ENCODE peak calls at places on chromosomes 11 and 22, in eight cellular contexts. J is prostate gland, X is upper lobe of right lung, O is lower lobe of right lung, R is foreskin keratinocyte, F is left ventricle myocardium inferior, A is HCT116, G is neural progenitor cell. Y is an unnamed sample. For H3K4me1, the result is how much of the 10 kb centered on the place peaks cover.

GRCh38 chr22:35824256-35824655 is 106.6 kb downstream of the APOL5 start:
- DNase-seq in A (no peak), G (no peak), R (no peak), X (no peak), J (no peak), F (no peak), O (no peak), Y (no peak)

GRCh38 chr11:106466441-106467190 is 389.2 kb downstream of the AASDHPPT start:
- DNase-seq in J (no peak), G (peak), X (no peak), O (no peak), R (peak), F (no peak), A (no peak), Y (peak)

GRCh38 chr11:34886609-34887008 is 29.6 kb downstream of the APIP start:
- DNase-seq in F (no peak), O (no peak), R (no peak), G (no peak), J (no peak), A (no peak), X (no peak), Y (no peak)

GRCh38 chr11:114964676-114965214 is 286.4 kb downstream of the NXPE2 start:
- DNase-seq in J (no peak), G (no peak), X (no peak), O (no peak), R (no peak), F (no peak), A (no peak), Y (no peak)

GRCh38 chr11:69000831-69001245 is 12.2 kb downstream of the MRGPRF start:
- DNase-seq in O (peak), X (no peak), F (no peak), A (peak), G (no peak), R (peak), J (no peak), Y (peak)

GRCh38 chr11:119828011-119828410 is 99.0 kb upstream of the NECTIN1 start:
- DNase-seq in A (no peak), R (no peak), X (no peak), O (no peak), J (no peak), F (no peak), G (no peak), Y (no peak)

GRCh38 chr11:121814962-121815361 is 301.1 kb downstream of the BLID start:
- DNase-seq in A (peak), J (no peak), O (no peak), G (no peak), X (no peak), R (peak), F (no peak), Y (peak)

GRCh38 chr11:106988151-106988806 is 30.0 kb downstream of the GUCY1A2 start:
- DNase-seq in G (no peak), F (no peak), O (no peak), R (peak), X (no peak), A (no peak), J (no peak), Y (peak)

GRCh38 chr11:35579557-35580396 is 38.5 kb upstream of the FJX1 start:
- DNase-seq in O (no peak), G (no peak), F (no peak), A (peak), R (peak), J (no peak), X (no peak), Y (peak)

GRCh38 chr11:61833478-61833877 is 5.4 kb downstream of the FADS2 start:
- DNase-seq in F (no peak), X (no peak), A (no peak), G (no peak), J (no peak), O (no peak), R (no peak), Y (no peak)

GRCh38 chr11:29280452-29280851 is 736.4 kb downstream of the KCNA4 start:
- DNase-seq in G (no peak), R (peak), A (no peak), X (no peak), O (no peak), F (no peak), J (no peak), Y (no peak)

GRCh38 chr11:2445107-2445947 is 519 bp downstream of the KCNQ1 start:
- DNase-seq in G (peak), R (no peak), F (no peak), J (no peak), A (no peak), X (peak), O (peak), Y (peak)

GRCh38 chr11:131186629-131187075 is 183.8 kb upstream of the NTM start:
- DNase-seq in F (no peak), R (no peak), J (no peak), O (no peak), X (no peak), A (no peak), G (peak), Y (no peak)

GRCh38 chr11:2804701-2805387 is 80.7 kb downstream of the CDKN1C start:
- DNase-seq in R (no peak), F (peak), O (peak), A (no peak), X (peak), J (no peak), G (peak), Y (peak)

GRCh38 chr11:27816200-27816599 is 115.9 kb upstream of the BDNF start:
- DNase-seq in X (no peak), O (no peak), A (no peak), R (no peak), F (no peak), J (no peak), G (no peak), Y (no peak)

GRCh38 chr11:7630002-7630401 is 43.3 kb downstream of the CYB5R2 start:
- DNase-seq in X (no peak), G (no peak), A (no peak), F (peak), O (no peak), R (no peak), J (no peak), Y (no peak)

GRCh38 chr11:124277207-124277606 is 21.0 kb downstream of the OR8G5 start:
- DNase-seq in G (no peak), F (no peak), O (no peak), A (no peak), R (no peak), J (no peak), X (no peak), Y (no peak)

GRCh38 chr11:101996106-101996505 is 51.1 kb upstream of the CFAP300 start:
- DNase-seq in J (no peak), A (no peak), G (no peak), X (no peak), O (no peak), R (no peak), F (no peak), Y (no peak)

GRCh38 chr22:49812838-49813237 is 14.8 kb downstream of the BRD1 start:
- DNase-seq in R (no peak), F (no peak), X (no peak), O (peak), G (no peak), J (no peak), A (no peak), Y (peak)

GRCh38 chr11:105177658-105178057 is 38.1 kb upstream of the CARD18 start:
- DNase-seq in J (no peak), X (no peak), A (no peak), R (peak), F (no peak), G (no peak), O (no peak), Y (peak)

GRCh38 chr22:31526275-31526674 is 29.9 kb downstream of the SFI1 start:
- DNase-seq in O (no peak), J (no peak), R (no peak), X (no peak), G (no peak), F (no peak), A (no peak), Y (no peak)

GRCh38 chr11:93633835-93634234 is 27.6 kb upstream of the CEP295 start:
- DNase-seq in O (no peak), A (no peak), J (no peak), G (no peak), R (no peak), X (no peak), F (no peak), Y (no peak)

GRCh38 chr11:75595511-75595910 is 33.5 kb downstream of the SERPINH1 start:
- DNase-seq in X (no peak), G (no peak), F (no peak), O (no peak), A (no peak), J (no peak), R (no peak), Y (no peak)

GRCh38 chr11:94132152-94132558 is 3.5 kb downstream of the PANX1 start:
- DNase-seq in A (no peak), F (no peak), J (no peak), R (peak), O (no peak), X (no peak), G (no peak), Y (peak)

GRCh38 chr11:44356351-44356750 is 46.4 kb upstream of the ALX4 start:
- DNase-seq in A (no peak), R (no peak), G (no peak), F (no peak), O (no peak), J (no peak), X (peak), Y (no peak)

GRCh38 chr11:63321723-63322122 is 47.9 kb upstream of the SLC22A9 start:
- DNase-seq in X (no peak), F (no peak), G (no peak), R (peak), J (no peak), A (no peak), O (no peak), Y (no peak)

GRCh38 chr11:102293873-102294601 is 23.2 kb upstream of the BIRC3 start:
- DNase-seq in O (no peak), G (peak), J (peak), X (no peak), A (peak), F (no peak), R (peak), Y (peak)

GRCh38 chr22:25837288-25837900 is 95.4 kb downstream of the MYO18B start:
- DNase-seq in F (no peak), O (no peak), G (no peak), X (no peak), R (no peak), J (no peak), A (no peak), Y (no peak)

GRCh38 chr11:79198898-79199250 is 242.0 kb downstream of the TENM4 start:
- DNase-seq in R (no peak), G (no peak), F (no peak), A (no peak), O (no peak), J (no peak), X (no peak), Y (peak)

GRCh38 chr11:62472063-62472884 is 53.4 kb downstream of the SCGB1A1 start:
- DNase-seq in O (no peak), X (no peak), F (no peak), G (no peak), J (no peak), A (peak), R (peak), Y (peak)

GRCh38 chr11:3969613-3970012 is 114.1 kb downstream of the STIM1 start:
- DNase-seq in G (no peak), X (no peak), F (no peak), R (no peak), O (no peak), J (no peak), A (no peak), Y (no peak)

GRCh38 chr11:65546217-65546958 is 11.8 kb downstream of the LTBP3 start:
- DNase-seq in O (peak), J (peak), R (peak), G (peak), A (peak), X (peak), F (peak), Y (peak)

GRCh38 chr11:33471541-33471940 is 214.4 kb downstream of the HIPK3 start:
- DNase-seq in O (no peak), F (no peak), G (no peak), R (no peak), X (no peak), A (no peak), J (no peak), Y (no peak)

GRCh38 chr11:75800136-75800675 is 14.8 kb upstream of the UVRAG start:
- DNase-seq in J (no peak), A (no peak), G (no peak), X (no peak), O (no peak), F (no peak), R (no peak), Y (no peak)

GRCh38 chr22:22179858-22180257 is 64.7 kb upstream of the VPREB1 start:
- DNase-seq in G (no peak), J (no peak), R (no peak), O (no peak), A (no peak), X (no peak), F (no peak), Y (no peak)
- H3K4me1 ChIP-seq in G (under half), J (under half), R (under half), O (under half), A (under half), X (under half), F (under half), Y (under half)

DNA sequence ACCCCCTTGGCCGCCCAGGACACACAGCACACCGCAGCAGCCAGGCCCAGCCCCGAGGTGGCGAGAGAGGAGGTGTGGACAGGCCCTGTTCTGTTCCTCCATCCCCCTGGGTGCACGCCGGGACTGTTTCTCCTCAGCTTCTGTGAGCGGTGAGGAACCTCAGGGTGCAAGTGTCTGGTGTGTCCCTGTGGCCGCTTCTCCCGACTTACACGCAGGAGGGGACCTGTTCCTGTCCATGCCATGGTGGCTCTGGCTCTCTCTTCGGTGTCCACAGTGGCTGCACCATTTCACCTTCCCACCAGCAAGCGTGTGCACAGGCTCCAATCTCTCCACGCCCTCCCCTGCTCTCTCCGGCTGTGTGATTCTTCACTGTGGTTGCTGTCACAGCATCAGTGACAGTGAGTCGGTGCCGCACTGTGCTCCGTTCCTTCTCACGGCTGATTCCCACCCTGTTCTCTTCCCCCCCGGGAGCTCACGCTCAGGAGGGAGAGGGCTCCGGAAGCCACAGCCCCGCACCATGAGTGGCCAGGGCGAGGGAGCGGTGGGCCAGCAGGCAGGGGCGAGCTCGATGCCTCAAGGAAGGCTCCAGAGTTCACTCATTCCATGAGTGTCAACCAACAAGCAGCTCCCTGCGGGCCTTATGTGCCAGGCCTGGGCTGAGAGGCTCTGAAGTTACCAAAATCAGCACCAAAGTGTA is 18.6 kb upstream of the WNT7B start:
- DNase-seq in J (no peak), R (no peak), X (peak), A (no peak), F (no peak), G (no peak), O (peak), Y (peak)
- TF ChIP-seq CTCF in J (no peak), R (no peak), X (no peak), A (no peak), F (no peak), G (no peak), O (no peak), Y (no peak)

DNA sequence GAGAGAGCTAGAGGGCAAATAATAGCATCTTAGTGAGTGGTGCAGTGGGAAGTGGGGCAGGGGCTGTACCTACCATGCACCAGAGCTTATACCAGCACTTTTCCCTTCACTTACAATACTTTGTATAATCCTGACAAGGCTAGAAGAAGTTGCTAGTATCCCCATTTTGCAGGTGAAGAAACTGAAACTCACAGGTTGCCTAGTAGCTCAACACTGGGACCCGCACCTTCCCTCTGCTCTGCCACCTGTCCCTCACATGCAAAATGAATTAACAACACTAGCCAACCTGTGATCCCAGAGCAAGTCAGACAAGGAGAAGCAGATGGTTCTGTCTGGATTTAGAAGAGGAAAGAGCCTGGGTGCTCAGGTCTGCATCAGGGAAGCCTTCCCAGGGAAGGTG is 510.4 kb downstream of the BUD13 start:
- DNase-seq in G (no peak), R (no peak), X (no peak), F (no peak), A (no peak), O (no peak), J (no peak), Y (no peak)
- H3K4me1 ChIP-seq in G (under half), R (under half), X (under half), F (under half), A (under half), O (under half), J (under half), Y (under half)

GRCh38 chr22:44091751-44092150 is 67.6 kb downstream of the PARVB start:
- DNase-seq in R (no peak), F (no peak), G (no peak), O (no peak), A (no peak), J (no peak), X (no peak), Y (no peak)
- TF ChIP-seq CTCF in R (no peak), F (no peak), G (no peak), O (no peak), A (no peak), J (no peak), X (no peak), Y (no peak)

DNA sequence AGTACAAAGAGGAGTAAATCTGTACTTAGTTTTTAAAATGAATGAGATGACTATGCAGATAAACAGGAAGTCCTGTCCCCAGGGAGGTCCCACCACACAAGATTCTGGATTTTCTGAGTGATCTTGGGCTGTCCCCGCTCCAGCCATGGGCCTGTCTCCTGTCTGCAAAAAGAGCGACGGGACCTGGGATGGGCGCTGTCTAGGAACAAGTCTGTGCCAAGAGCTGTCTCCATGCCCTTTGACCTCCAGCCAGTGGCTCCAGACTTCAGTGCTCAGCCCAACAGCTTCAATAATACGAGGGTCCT is 6.0 kb downstream of the CSNK1E start:
- DNase-seq in A (no peak), F (no peak), R (no peak), O (no peak), J (no peak), G (no peak), X (no peak), Y (peak)
- H3K4me1 ChIP-seq in A (under half), F (half or more), R (under half), O (half or more), J (under half), G (under half), X (half or more), Y (half or more)

GRCh38 chr11:59106363-59107336 is at the start of gene FAM111B:
- DNase-seq in J (peak), A (peak), X (peak), G (peak), R (peak), F (peak), O (peak), Y (peak)

GRCh38 chr11:59097113-59097708 is 9.8 kb upstream of the FAM111B start:
- DNase-seq in J (peak), F (peak), G (peak), R (no peak), O (peak), X (peak), A (peak), Y (peak)

DNA sequence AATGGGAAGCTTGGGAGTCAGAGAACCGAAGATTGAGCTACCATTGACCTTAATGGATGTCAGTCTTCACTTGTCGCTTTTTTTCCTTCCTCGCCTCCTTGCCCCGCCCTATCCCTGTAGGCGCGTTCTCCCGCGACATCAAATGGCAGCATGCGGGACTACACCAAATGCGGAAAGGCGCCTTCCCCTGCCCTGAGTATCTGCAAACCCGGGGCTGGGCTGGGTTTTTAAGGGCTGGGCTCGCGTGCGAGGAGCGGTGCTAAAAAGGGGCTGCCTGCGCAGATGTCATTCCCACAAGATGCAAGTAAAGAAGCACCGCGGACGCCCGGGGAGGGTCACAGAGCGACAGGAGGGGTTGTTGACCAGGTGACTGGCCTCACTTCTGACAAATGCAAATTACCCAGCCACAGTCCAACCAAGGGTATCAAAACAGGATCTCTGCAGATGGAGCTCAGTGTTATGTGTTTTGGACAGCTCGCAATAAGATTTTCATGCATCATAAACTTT is 4.7 kb upstream of the FAM111B start:
- DNase-seq in G (peak), J (peak), R (no peak), A (no peak), O (peak), F (peak), X (peak), Y (peak)
- TF ChIP-seq CTCF in G (peak), J (peak), R (peak), A (no peak), O (peak), F (peak), X (peak), Y (peak)

DNA sequence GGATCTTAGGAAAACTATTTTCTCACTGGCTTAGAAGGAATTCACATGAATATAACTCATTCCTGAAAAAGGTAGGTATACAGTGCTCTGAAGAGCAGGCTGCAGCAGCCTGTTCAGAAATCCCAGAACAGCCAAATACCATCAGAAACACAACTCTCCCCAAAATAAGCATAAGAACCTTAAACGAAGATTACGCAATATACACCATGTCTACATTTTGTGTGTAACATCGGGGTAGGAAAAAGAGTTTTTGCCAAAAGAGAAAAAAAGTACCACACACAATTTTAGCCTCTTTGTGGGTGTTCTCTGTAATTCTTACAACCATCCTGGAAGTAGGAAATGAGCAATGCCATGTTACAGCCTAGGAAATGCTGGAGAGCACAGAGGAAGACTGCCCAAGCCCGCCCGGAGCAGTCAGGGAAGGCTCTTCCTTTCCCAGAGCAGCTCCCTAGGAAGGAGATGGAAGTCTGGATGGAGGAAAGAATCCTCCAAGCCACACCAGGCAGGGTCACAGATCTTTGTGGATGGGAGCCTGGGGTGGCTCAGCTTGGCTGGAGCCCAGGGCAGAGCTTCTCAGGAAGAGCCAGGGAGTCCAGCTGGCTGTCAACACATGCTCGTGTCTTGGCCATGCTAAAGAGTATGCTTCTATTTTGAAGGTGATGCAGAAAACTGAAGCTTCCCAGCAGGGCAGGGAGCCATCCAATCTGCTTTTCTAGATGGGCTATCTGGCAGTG is 49.7 kb upstream of the ARFGAP3 start:
- DNase-seq in J (no peak), A (no peak), X (no peak), O (no peak), F (peak), R (no peak), G (no peak), Y (peak)
- H3K4me1 ChIP-seq in J (under half), A (under half), X (under half), O (half or more), F (half or more), R (under half), G (under half), Y (under half)